ENCODE peak calls at places on chromosomes 4 and X, in five cellular contexts. One of them, this sample, is unnamed.
A peak's percentile ranks its signal among the peaks of the same experiment; 100 is the strongest.

GRCh38 chr4:94256833-94257232 is 49.2 kb downstream of the SMARCAD1 start:
- DNase-seq in HepG2: peak; percentile 2
- DNase-seq in GM12878: no peak
- DNase-seq in H1: no peak
- DNase-seq in K562: no peak
- DNase-seq in this sample: no peak

GRCh38 chr4:84644087-84644486 is 61.2 kb downstream of the CDS1 start:
- DNase-seq in K562: no peak
- DNase-seq in GM12878: no peak
- DNase-seq in H1: no peak
- DNase-seq in HepG2: no peak
- DNase-seq in this sample: no peak

GRCh38 chrX:106955004-106955772 is 35.0 kb downstream of the CLDN2 start:
- DNase-seq in K562: no peak
- DNase-seq in HepG2: peak; percentile 82
- DNase-seq in GM12878: no peak
- DNase-seq in H1: no peak
- DNase-seq in this sample: no peak

GRCh38 chr4:140271553-140271952 is 101.9 kb upstream of the SCOC start:
- DNase-seq in HepG2: no peak
- DNase-seq in K562: no peak
- DNase-seq in H1: no peak
- DNase-seq in GM12878: no peak
- DNase-seq in this sample: no peak

GRCh38 chrX:141176586-141177451 is at the start of gene LDOC1:
- DNase-seq in GM12878: no peak
- DNase-seq in H1: peak; percentile 70
- DNase-seq in HepG2: no peak
- DNase-seq in K562: peak; percentile 30
- DNase-seq in this sample: peak; percentile 89

GRCh38 chr4:972651-973424 is 531 bp downstream of the DGKQ start:
- DNase-seq in K562: peak; percentile 43
- DNase-seq in GM12878: no peak
- DNase-seq in H1: no peak
- DNase-seq in HepG2: no peak
- DNase-seq in this sample: peak; percentile 65

GRCh38 chr4:74543983-74544382 is 99.0 kb downstream of the AREG start:
- DNase-seq in K562: no peak
- DNase-seq in HepG2: no peak
- DNase-seq in GM12878: no peak
- DNase-seq in H1: no peak
- DNase-seq in this sample: no peak

GRCh38 chr4:141102367-141102766 is 30.9 kb downstream of the RNF150 start:
- DNase-seq in GM12878: no peak
- DNase-seq in H1: no peak
- DNase-seq in HepG2: no peak
- DNase-seq in K562: no peak
- DNase-seq in this sample: no peak

GRCh38 chr4:24816797-24817196 is 21.4 kb downstream of the SOD3 start:
- DNase-seq in HepG2: no peak
- DNase-seq in K562: no peak
- DNase-seq in H1: no peak
- DNase-seq in GM12878: no peak
- DNase-seq in this sample: no peak

GRCh38 chr4:169314906-169315305 is 44.1 kb upstream of the SH3RF1 start:
- DNase-seq in GM12878: no peak
- DNase-seq in HepG2: peak; percentile 91
- DNase-seq in K562: no peak
- DNase-seq in H1: no peak
- DNase-seq in this sample: no peak

GRCh38 chr4:36551697-36552214 is 270.3 kb downstream of the DTHD1 start:
- DNase-seq in GM12878: peak; percentile 69
- DNase-seq in K562: no peak
- DNase-seq in H1: peak; percentile 23
- DNase-seq in HepG2: no peak
- DNase-seq in this sample: peak; percentile 51

GRCh38 chrX:54076903-54077302 is 32.6 kb upstream of the PHF8 start:
- DNase-seq in GM12878: no peak
- DNase-seq in H1: no peak
- DNase-seq in K562: no peak
- DNase-seq in HepG2: no peak
- DNase-seq in this sample: no peak
- TF ChIP-seq CREB1 in GM12878: no peak
- TF ChIP-seq CREB1 in H1: no peak
- TF ChIP-seq CREB1 in K562: no peak
- TF ChIP-seq CREB1 in HepG2: no peak
- TF ChIP-seq CREB1 in this sample: no peak

DNA sequence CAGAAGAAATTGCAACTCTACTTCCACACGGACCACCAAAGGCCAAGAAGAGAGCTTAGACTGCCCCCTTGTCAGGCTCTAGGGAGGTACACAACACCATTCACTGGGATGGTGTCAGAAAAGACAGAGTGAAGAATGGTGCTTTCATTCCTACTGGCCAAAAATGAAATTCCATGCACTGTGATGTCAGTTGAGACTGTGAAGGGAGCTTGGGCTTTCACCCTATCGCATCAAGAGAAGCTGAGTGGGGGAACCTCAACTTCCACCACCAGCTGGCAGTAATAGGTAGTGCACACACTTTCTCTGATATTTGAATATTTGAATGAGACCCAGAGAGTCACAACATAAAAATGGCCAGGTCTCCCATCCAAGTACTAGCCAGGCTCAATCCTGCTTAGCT is 65.9 kb downstream of the ZNF711 start:
- DNase-seq in HepG2: no peak
- DNase-seq in GM12878: no peak
- DNase-seq in K562: no peak
- DNase-seq in H1: no peak
- DNase-seq in this sample: peak; percentile 16
- H3K27ac ChIP-seq in HepG2: no peak overlapping the region
- H3K27ac ChIP-seq in GM12878: no peak overlapping the region
- H3K27ac ChIP-seq in K562: no peak overlapping the region
- H3K27ac ChIP-seq in H1: no peak overlapping the region
- H3K27ac ChIP-seq in this sample: no peak overlapping the region

GRCh38 chr4:128287871-128288688 is 467 bp upstream of the PGRMC2 start:
- DNase-seq in H1: peak; percentile 95
- DNase-seq in HepG2: peak; percentile 96
- DNase-seq in K562: peak; percentile 99
- DNase-seq in GM12878: peak; percentile 97
- DNase-seq in this sample: peak; percentile 100
- H3K79me2 ChIP-seq in H1: peaks cover 5% of the 10 kb centered on the region
- H3K79me2 ChIP-seq in HepG2: peaks cover 41% of the 10 kb centered on the region
- H3K79me2 ChIP-seq in K562: peaks cover 66% of the 10 kb centered on the region
- H3K79me2 ChIP-seq in GM12878: peaks cover 46% of the 10 kb centered on the region
- H3K79me2 ChIP-seq in this sample: peaks cover 41% of the 10 kb centered on the region

DNA sequence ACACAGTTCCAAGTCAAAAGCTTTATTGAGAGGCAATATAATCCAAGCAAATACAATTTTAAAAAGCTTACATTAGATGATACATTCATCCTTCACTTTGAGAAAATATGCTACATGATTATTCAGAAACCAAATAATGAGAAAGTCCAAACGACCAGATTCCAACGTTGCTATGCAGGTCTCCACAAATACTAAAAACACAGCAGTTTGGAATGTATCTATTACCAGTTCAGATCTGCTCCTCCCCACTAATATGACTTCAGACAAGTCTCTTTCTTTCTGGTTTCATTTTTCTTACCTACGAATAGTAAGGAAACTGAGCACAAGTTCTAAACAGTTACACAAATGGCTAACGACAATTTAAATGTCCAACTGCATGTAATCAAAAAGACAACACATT is 9.5 kb downstream of the NAF1 start:
- DNase-seq in K562: no peak
- DNase-seq in GM12878: no peak
- DNase-seq in HepG2: no peak
- DNase-seq in H1: no peak
- DNase-seq in this sample: no peak
- TF ChIP-seq CREB1 in K562: no peak
- TF ChIP-seq CREB1 in GM12878: no peak
- TF ChIP-seq CREB1 in HepG2: no peak
- TF ChIP-seq CREB1 in H1: no peak
- TF ChIP-seq CREB1 in this sample: no peak

GRCh38 chrX:130066975-130067615 is 43.2 kb downstream of the ELF4 start:
- DNase-seq in GM12878: no peak
- DNase-seq in H1: no peak
- DNase-seq in HepG2: no peak
- DNase-seq in K562: no peak
- DNase-seq in this sample: no peak

GRCh38 chrX:130075768-130076167 is 34.5 kb downstream of the ELF4 start:
- DNase-seq in K562: peak; percentile 37
- DNase-seq in H1: no peak
- DNase-seq in HepG2: no peak
- DNase-seq in GM12878: no peak
- DNase-seq in this sample: no peak

GRCh38 chrX:130071611-130072349 is 38.5 kb downstream of the ELF4 start:
- DNase-seq in HepG2: peak; percentile 89
- DNase-seq in GM12878: no peak
- DNase-seq in K562: peak; percentile 78
- DNase-seq in H1: no peak
- DNase-seq in this sample: no peak
- H3K27ac ChIP-seq in HepG2: peak overlapping the region; percentile 90
- H3K27ac ChIP-seq in GM12878: no peak overlapping the region
- H3K27ac ChIP-seq in K562: peak overlapping the region; percentile 35
- H3K27ac ChIP-seq in H1: no peak overlapping the region
- H3K27ac ChIP-seq in this sample: no peak overlapping the region

This sample was measured in GM23338.